ENCODE peak calls at places on chromosomes 3 and 15, in five cellular contexts. A, U, Z, V and W are unnamed samples. For H3K27me3, the result is how much of the 10 kb centered on the place peaks cover.

GRCh38 chr15:91182096-91182495 is 82.0 kb downstream of the SV2B start:
- DNase-seq in A (no peak), U (no peak), Z (no peak), V (no peak), W (no peak)

GRCh38 chr3:181847276-181847675 is 135.6 kb downstream of the SOX2 start:
- DNase-seq in A (no peak), U (no peak), Z (no peak), V (no peak), W (no peak)

GRCh38 chr3:73437828-73438227 is 186.9 kb downstream of the PDZRN3 start:
- DNase-seq in A (no peak), U (no peak), Z (no peak), V (no peak), W (peak)

GRCh38 chr15:64544450-64544849 is 84.1 kb downstream of the ZNF609 start:
- DNase-seq in A (no peak), U (no peak), Z (no peak), V (no peak), W (no peak)

GRCh38 chr3:112973325-112974177 is 1.4 kb downstream of the CD200R1 start:
- DNase-seq in A (no peak), U (peak), Z (no peak), V (no peak), W (no peak)

GRCh38 chr3:48215876-48216275 is 7.4 kb upstream of the CAMP start:
- DNase-seq in A (no peak), U (no peak), Z (no peak), V (peak), W (peak)

GRCh38 chr15:96716100-96716499 is 385.6 kb downstream of the NR2F2 start:
- DNase-seq in A (no peak), U (no peak), Z (no peak), V (no peak), W (no peak)

GRCh38 chr3:119809249-119810017 is 27.5 kb downstream of the NR1I2 start:
- DNase-seq in A (no peak), U (no peak), Z (no peak), V (no peak), W (no peak)

GRCh38 chr3:41464401-41464800 is 265.1 kb downstream of the CTNNB1 start:
- DNase-seq in A (no peak), U (no peak), Z (no peak), V (no peak), W (no peak)

GRCh38 chr3:32148356-32148755 is 41.9 kb downstream of the GPD1L start:
- DNase-seq in A (no peak), U (no peak), Z (no peak), V (no peak), W (no peak)

GRCh38 chr3:134354612-134355275 is 19.5 kb downstream of the AMOTL2 start:
- DNase-seq in A (no peak), U (no peak), Z (no peak), V (no peak), W (no peak)

GRCh38 chr3:159929181-159929893 is 59.3 kb upstream of the IL12A start:
- DNase-seq in A (no peak), U (no peak), Z (no peak), V (peak), W (no peak)

GRCh38 chr3:158776531-158776930 is 25.3 kb upstream of the MFSD1 start:
- DNase-seq in A (no peak), U (no peak), Z (no peak), V (no peak), W (no peak)

GRCh38 chr3:36164400-36164799 is 215.9 kb upstream of the STAC start:
- DNase-seq in A (no peak), U (no peak), Z (no peak), V (no peak), W (no peak)

GRCh38 chr15:25062551-25063430 is 108.0 kb downstream of the SNRPN start:
- DNase-seq in A (no peak), U (no peak), Z (no peak), V (no peak), W (no peak)

GRCh38 chr3:110598847-110599490 is 472.6 kb upstream of the NECTIN3 start:
- DNase-seq in A (no peak), U (no peak), Z (no peak), V (no peak), W (no peak)

GRCh38 chr15:84736375-84736774 is 12.0 kb upstream of the ZNF592 start:
- DNase-seq in A (no peak), U (peak), Z (no peak), V (no peak), W (no peak)

GRCh38 chr3:135920275-135920674 is 45.3 kb upstream of the PPP2R3A start:
- DNase-seq in A (no peak), U (no peak), Z (no peak), V (no peak), W (no peak)

GRCh38 chr3:183328823-183329222 is 75.8 kb downstream of the B3GNT5 start:
- DNase-seq in A (no peak), U (no peak), Z (no peak), V (no peak), W (no peak)

GRCh38 chr15:57743424-57743823 is 36.9 kb downstream of the POLR2M start:
- DNase-seq in A (no peak), U (no peak), Z (peak), V (no peak), W (peak)

GRCh38 chr15:100330221-100330620 is 11.6 kb downstream of the ADAMTS17 start:
- DNase-seq in A (no peak), U (no peak), Z (no peak), V (no peak), W (no peak)

GRCh38 chr3:193499152-193499551 is 55.5 kb downstream of the ATP13A4 start:
- DNase-seq in A (no peak), U (no peak), Z (no peak), V (no peak), W (no peak)

GRCh38 chr3:98657429-98657828 is 64.0 kb upstream of the CPOX start:
- DNase-seq in A (peak), U (no peak), Z (peak), V (peak), W (no peak)

GRCh38 chr15:76235186-76235826 is 76.0 kb downstream of the ETFA start:
- DNase-seq in A (no peak), U (no peak), Z (no peak), V (no peak), W (no peak)

GRCh38 chr3:126550488-126551051 is 8.2 kb downstream of the C3orf22 start:
- DNase-seq in A (peak), U (no peak), Z (peak), V (no peak), W (no peak)

GRCh38 chr15:70524470-70524869 is 238.9 kb downstream of the UACA start:
- DNase-seq in A (no peak), U (no peak), Z (no peak), V (no peak), W (no peak)

GRCh38 chr15:70521576-70522322 is 241.6 kb downstream of the UACA start:
- DNase-seq in A (no peak), U (no peak), Z (no peak), V (no peak), W (no peak)

GRCh38 chr15:70522323-70522966 is 240.9 kb downstream of the UACA start:
- DNase-seq in A (no peak), U (no peak), Z (no peak), V (no peak), W (no peak)

GRCh38 chr15:70523192-70523591 is 240.2 kb downstream of the UACA start:
- DNase-seq in A (no peak), U (no peak), Z (no peak), V (no peak), W (no peak)

GRCh38 chr15:70523634-70524033 is 239.7 kb downstream of the UACA start:
- DNase-seq in A (no peak), U (no peak), Z (no peak), V (no peak), W (peak)
- H3K27me3 ChIP-seq in A (under half), U (under half), Z (under half), V (under half), W (under half)

GRCh38 chr15:41583795-41584194 is 24.8 kb downstream of the TYRO3 start:
- DNase-seq in A (no peak), U (no peak), Z (no peak), V (no peak), W (peak)

GRCh38 chr15:41584636-41585139 is 25.7 kb downstream of the TYRO3 start:
- DNase-seq in A (no peak), U (no peak), Z (no peak), V (no peak), W (no peak)

GRCh38 chr15:41581110-41581509 is 22.1 kb downstream of the TYRO3 start:
- DNase-seq in A (no peak), U (no peak), Z (no peak), V (no peak), W (no peak)

DNA sequence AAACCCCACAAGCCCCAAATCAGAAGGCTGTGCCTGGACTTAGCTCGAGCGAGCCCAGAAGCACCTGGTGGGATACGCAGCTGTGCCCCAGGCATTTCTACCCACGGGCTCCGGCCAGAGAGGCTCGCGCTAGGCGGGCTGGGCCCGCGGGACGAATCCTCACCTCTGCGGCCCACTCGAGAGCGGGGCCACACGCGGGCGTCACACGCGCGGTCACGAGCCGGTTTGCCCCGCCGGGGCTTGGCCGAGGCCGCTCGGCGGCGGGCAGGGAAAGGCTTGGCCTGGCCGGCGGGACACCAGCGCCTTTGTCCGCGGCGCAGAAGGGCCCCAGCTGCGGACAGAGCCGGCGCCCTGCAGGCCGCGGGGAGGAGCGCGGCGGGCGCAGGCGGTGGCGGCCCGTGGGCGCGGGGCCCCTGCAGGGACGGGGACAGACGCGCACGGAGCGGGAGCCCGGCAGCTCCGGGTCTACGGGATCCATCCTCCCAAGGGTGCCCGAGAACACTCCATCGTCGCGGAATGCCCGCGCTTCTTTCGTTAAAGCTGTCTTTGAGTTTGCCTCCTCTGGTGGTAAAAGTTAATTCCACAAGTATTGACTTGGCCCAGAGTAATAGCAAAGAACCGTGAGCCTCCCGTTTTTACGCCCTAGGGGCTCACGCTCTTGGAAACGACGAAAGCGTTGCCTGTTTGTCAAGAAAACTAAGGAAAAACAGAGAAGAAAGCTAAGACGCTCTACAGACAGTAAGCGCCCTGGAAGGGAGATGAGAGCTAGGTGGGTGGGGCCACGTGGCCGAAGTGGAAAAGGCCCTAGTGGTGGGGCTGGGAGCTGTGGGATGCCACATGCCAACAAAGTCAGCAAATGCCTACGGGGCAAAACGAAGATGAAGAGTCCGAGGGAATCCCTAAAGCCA is 26.4 kb downstream of the TYRO3 start:
- DNase-seq in A (peak), U (no peak), Z (peak), V (peak), W (no peak)
- H3K4me3 ChIP-seq in A (peak), U (no peak), Z (peak), V (peak), W (no peak)

GRCh38 chr3:147420361-147421183 is 11.4 kb downstream of the ZIC1 start:
- DNase-seq in A (peak), U (no peak), Z (no peak), V (no peak), W (no peak)
- H3K27me3 ChIP-seq in A (half or more), U (under half), Z (half or more), V (half or more), W (under half)

DNA sequence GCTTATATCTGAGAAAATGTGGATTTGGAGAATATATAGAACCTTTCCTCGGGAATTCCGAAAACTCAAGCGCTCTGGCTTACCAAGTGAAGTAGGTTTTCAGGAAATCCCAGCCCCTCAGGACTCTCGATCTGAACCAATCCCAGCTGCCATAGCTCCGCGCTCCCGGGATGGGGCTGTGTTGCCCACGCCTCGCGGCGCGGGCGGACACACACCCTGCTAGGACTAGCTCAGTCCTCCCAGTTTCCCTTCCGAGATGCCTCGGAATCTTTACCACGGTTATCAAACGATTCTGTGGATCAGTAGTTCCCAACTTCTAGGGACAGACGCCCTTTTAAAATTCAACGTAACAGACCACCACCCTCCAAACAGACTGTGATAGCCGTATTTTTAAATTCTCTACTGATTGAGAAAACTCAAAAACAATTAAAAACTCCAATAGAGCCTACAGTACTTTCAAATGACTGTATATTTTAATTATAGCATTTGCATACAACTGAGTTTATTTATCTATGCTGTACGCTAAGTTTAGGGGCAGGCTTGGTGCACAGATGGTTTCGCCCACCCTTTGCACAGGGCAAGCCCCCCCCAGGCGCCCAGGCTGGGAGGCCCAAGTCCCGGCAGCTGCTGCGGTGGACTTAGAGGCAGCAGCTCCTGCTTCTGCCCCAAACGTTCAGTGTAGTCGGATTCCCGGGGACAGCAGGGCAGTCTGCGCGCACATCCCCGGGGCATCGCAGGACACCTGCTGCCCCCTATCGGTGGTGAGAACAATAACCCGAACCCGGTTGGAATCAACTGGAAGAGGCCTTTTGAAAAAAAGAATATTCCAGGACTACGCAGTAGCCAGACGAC is 52.3 kb downstream of the CCDC54 start:
- DNase-seq in A (peak), U (no peak), Z (peak), V (peak), W (peak)
- H3K4me3 ChIP-seq in A (no peak), U (no peak), Z (peak), V (peak), W (peak)

GRCh38 chr3:13595485-13595884 is 46.6 kb downstream of the FBLN2 start:
- DNase-seq in A (no peak), U (no peak), Z (no peak), V (no peak), W (no peak)
- H3K27me3 ChIP-seq in A (under half), U (under half), Z (under half), V (under half), W (under half)

GRCh38 chr3:149197669-149198068 is 24.0 kb downstream of the CP start:
- DNase-seq in A (no peak), U (no peak), Z (peak), V (no peak), W (no peak)
- H3K4me3 ChIP-seq in A (no peak), U (no peak), Z (peak), V (peak), W (no peak)

DNA sequence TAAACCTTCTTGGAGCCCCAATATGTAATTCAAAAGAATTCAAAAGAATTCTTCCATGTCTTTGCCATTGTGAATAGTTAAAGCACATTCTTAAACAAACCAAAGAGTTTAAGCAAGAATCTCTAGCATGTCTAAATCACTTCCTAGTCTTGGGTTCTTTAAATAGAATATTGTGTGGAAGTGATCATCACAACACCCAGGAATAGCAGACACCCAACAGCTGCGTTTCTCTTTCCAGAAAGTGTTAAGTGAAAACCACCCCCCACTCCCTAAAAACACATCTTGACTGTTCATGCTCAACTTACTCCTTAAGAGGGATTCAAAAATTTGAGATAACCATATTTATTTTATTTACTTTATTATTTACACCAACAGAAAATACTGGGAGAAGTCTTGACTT is 24.1 kb upstream of the CAPN7 start:
- DNase-seq in A (no peak), U (no peak), Z (no peak), V (no peak), W (no peak)
- H3K27me3 ChIP-seq in A (under half), U (under half), Z (under half), V (under half), W (under half)

GRCh38 chr15:52098328-52098727 is 14.2 kb downstream of the BCL2L10 start:
- DNase-seq in A (no peak), U (no peak), Z (no peak), V (no peak), W (no peak)
- H3K4me3 ChIP-seq in A (no peak), U (peak), Z (no peak), V (no peak), W (no peak)